ENCODE peak calls at places on chromosomes 5 and 9, in five cellular contexts. O is GM23248, X is PC-3, I is OCI-LY7, E is hepatocyte. L is an unnamed sample.

GRCh38 chr5:112729630-112730029 is 8.1 kb upstream of the APC start:
- DNase-seq in X (no peak), E (no peak), O (no peak), I (no peak), L (no peak)

GRCh38 chr5:108642170-108642906 is 105.4 kb upstream of the FER start:
- DNase-seq in I (peak), X (peak), O (peak), E (peak), L (peak)

GRCh38 chr5:74406844-74407243 is 233.7 kb downstream of the ENC1 start:
- DNase-seq in I (no peak), E (no peak), O (no peak), X (no peak), L (no peak)

GRCh38 chr5:93192107-93192506 is 388.9 kb downstream of the NR2F1-AS1 start:
- DNase-seq in I (no peak), O (peak), X (peak), E (no peak), L (no peak)

GRCh38 chr5:57825026-57825683 is 342.5 kb upstream of the ACTBL2 start:
- DNase-seq in X (peak), I (no peak), O (peak), E (no peak), L (no peak)

GRCh38 chr9:121824651-121825480 is 173.4 kb downstream of the DAB2IP start:
- DNase-seq in E (no peak), I (peak), X (peak), O (peak), L (no peak)

GRCh38 chr9:83933804-83934203 is 12.6 kb upstream of the KIF27 start:
- DNase-seq in X (no peak), I (no peak), O (peak), E (peak), L (no peak)

GRCh38 chr5:14331377-14331776 is 188.2 kb downstream of the TRIO start:
- DNase-seq in X (no peak), I (peak), O (no peak), E (no peak), L (no peak)

GRCh38 chr5:80990527-80990926 is 30.4 kb downstream of the RASGRF2 start:
- DNase-seq in O (no peak), X (peak), I (no peak), E (no peak), L (no peak)

GRCh38 chr5:126676195-126676624 is 75.5 kb downstream of the PHAX start:
- DNase-seq in I (peak), E (peak), X (peak), O (peak), L (peak)

GRCh38 chr9:15724006-15724405 is 171.2 kb downstream of the CCDC171 start:
- DNase-seq in O (peak), I (no peak), X (peak), E (no peak), L (no peak)

GRCh38 chr5:74183041-74183440 is 457.5 kb downstream of the ENC1 start:
- DNase-seq in X (no peak), O (no peak), I (no peak), E (no peak), L (no peak)

GRCh38 chr9:128495804-128496417 is 8.6 kb upstream of the GLE1 start:
- DNase-seq in I (no peak), E (no peak), O (no peak), X (peak), L (no peak)

GRCh38 chr5:62587737-62588136 is 9.1 kb downstream of the LRRC70 start:
- DNase-seq in E (no peak), O (peak), X (no peak), I (no peak), L (peak)

GRCh38 chr5:84274585-84275468 is 109.9 kb downstream of the EDIL3 start:
- DNase-seq in X (peak), I (peak), O (peak), E (peak), L (peak)

GRCh38 chr5:140881889-140882590 is at the start of gene PCDHA13:
- DNase-seq in X (peak), E (peak), O (peak), I (no peak), L (no peak)

GRCh38 chr9:84838879-84839278 is 169.3 kb downstream of the NTRK2 start:
- DNase-seq in I (no peak), X (no peak), O (no peak), E (no peak), L (no peak)

GRCh38 chr9:18393340-18394130 is 80.4 kb upstream of the ADAMTSL1 start:
- DNase-seq in E (peak), I (no peak), X (peak), O (peak), L (no peak)

GRCh38 chr5:118553662-118554061 is 434.7 kb downstream of the DTWD2 start:
- DNase-seq in O (peak), I (no peak), E (no peak), X (peak), L (no peak)

GRCh38 chr9:107213561-107214028 is 69.5 kb upstream of the RAD23B start:
- DNase-seq in I (no peak), X (peak), E (peak), O (peak), L (no peak)

GRCh38 chr5:95664204-95664786 is 17.7 kb downstream of the RFESD start:
- DNase-seq in E (peak), I (peak), O (peak), X (peak), L (peak)

GRCh38 chr9:85522459-85523092 is 219.2 kb downstream of the AGTPBP1 start:
- DNase-seq in X (no peak), O (peak), I (no peak), E (peak), L (no peak)

GRCh38 chr9:115913666-115914065 is 239.9 kb upstream of the PAPPA start:
- DNase-seq in X (no peak), I (no peak), E (no peak), O (peak), L (no peak)

GRCh38 chr5:149641000-149641576 is 59.8 kb downstream of the ARHGEF37 start:
- DNase-seq in X (no peak), E (peak), O (peak), I (no peak), L (no peak)

GRCh38 chr9:89375181-89375760 is 57.0 kb downstream of the SECISBP2 start:
- DNase-seq in I (peak), O (no peak), X (peak), E (no peak), L (no peak)

GRCh38 chr9:136075881-136076678 is 19.0 kb downstream of the NACC2 start:
- DNase-seq in I (no peak), X (no peak), O (no peak), E (no peak), L (no peak)

GRCh38 chr5:174825587-174825986 is 101.2 kb downstream of the MSX2 start:
- DNase-seq in X (no peak), I (no peak), O (peak), E (no peak), L (no peak)

GRCh38 chr5:173764321-173765029 is 123.7 kb upstream of the CPEB4 start:
- DNase-seq in E (peak), O (peak), X (peak), I (peak), L (no peak)

GRCh38 chr5:57915536-57915935 is 432.9 kb upstream of the ACTBL2 start:
- DNase-seq in E (no peak), O (no peak), X (no peak), I (no peak), L (no peak)

GRCh38 chr5:56917534-56917933 is 8.1 kb downstream of the SETD9 start:
- DNase-seq in O (no peak), E (no peak), X (no peak), I (no peak), L (no peak)

GRCh38 chr5:44935262-44935661 is 126.5 kb downstream of the MRPS30 start:
- DNase-seq in E (no peak), I (no peak), O (peak), X (peak), L (peak)

GRCh38 chr5:14595877-14596276 is 14.3 kb downstream of the OTULINL start:
- DNase-seq in X (no peak), O (no peak), I (no peak), E (no peak), L (no peak)

GRCh38 chr5:142839711-142840441 is 69.7 kb downstream of the ARHGAP26 start:
- DNase-seq in I (no peak), X (peak), O (peak), E (no peak), L (no peak)

GRCh38 chr5:147740864-147741263 is 41.7 kb downstream of the JAKMIP2 start:
- DNase-seq in X (no peak), I (no peak), E (no peak), O (no peak), L (no peak)

GRCh38 chr5:169970911-169971436 is 9.3 kb downstream of the INSYN2B start:
- DNase-seq in I (no peak), E (no peak), O (peak), X (peak), L (no peak)

GRCh38 chr5:40437452-40437861 is 242.3 kb upstream of the PTGER4 start:
- DNase-seq in E (peak), O (peak), I (no peak), X (peak), L (no peak)

GRCh38 chr9:90890146-90890545 is 88.5 kb downstream of the SYK start:
- DNase-seq in X (no peak), E (no peak), I (no peak), O (no peak), L (no peak)

GRCh38 chr9:86282979-86283535 is 719 bp upstream of the ISCA1 start:
- DNase-seq in O (peak), I (no peak), X (peak), E (peak), L (no peak)

GRCh38 chr9:4106081-4106491 is 193.8 kb downstream of the GLIS3 start:
- DNase-seq in X (no peak), O (no peak), E (peak), I (no peak), L (no peak)
- H3K4me3 ChIP-seq in X (no peak), O (no peak), E (no peak), I (no peak), L (no peak)

DNA sequence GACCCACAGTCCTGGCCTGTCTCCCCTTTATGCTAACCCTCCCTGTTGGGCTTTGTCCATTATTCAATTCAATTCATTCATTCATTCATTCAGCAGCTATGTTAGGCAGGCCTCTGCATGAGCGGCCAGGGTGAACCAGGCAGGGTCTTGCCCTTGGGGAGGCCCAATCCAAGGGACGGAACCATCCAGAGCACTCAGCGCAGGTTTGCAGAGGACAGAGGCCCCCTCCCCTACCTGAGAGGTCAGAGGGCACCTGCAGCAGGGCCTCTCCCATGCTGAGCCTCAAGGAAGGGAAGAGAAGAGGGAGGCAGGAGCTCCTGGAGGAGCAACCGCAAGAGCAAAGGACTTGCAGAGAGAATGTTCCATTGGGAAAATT is 61.4 kb downstream of the C9orf50 start:
- DNase-seq in E (no peak), X (no peak), I (no peak), O (no peak), L (no peak)
- H3K27ac ChIP-seq in E (peak), X (no peak), I (no peak), O (no peak), L (no peak)

GRCh38 chr9:75651709-75652108 is 238.8 kb upstream of the PCSK5 start:
- DNase-seq in I (no peak), O (no peak), E (no peak), X (no peak), L (no peak)

GRCh38 chr9:75649060-75649459 is 241.4 kb upstream of the PCSK5 start:
- DNase-seq in X (no peak), O (no peak), E (no peak), I (no peak), L (no peak)

GRCh38 chr9:75658301-75658919 is 232.1 kb upstream of the PCSK5 start:
- DNase-seq in O (no peak), I (no peak), X (no peak), E (no peak), L (no peak)

GRCh38 chr9:75653750-75654149 is 236.7 kb upstream of the PCSK5 start:
- DNase-seq in I (no peak), O (no peak), X (no peak), E (no peak), L (no peak)

GRCh38 chr9:75653335-75653734 is 237.1 kb upstream of the PCSK5 start:
- DNase-seq in X (no peak), O (no peak), I (no peak), E (no peak), L (no peak)
- TF ChIP-seq EZH2phosphoT487 in X (no peak), O (no peak), I (no peak), E (no peak), L (no peak)

DNA sequence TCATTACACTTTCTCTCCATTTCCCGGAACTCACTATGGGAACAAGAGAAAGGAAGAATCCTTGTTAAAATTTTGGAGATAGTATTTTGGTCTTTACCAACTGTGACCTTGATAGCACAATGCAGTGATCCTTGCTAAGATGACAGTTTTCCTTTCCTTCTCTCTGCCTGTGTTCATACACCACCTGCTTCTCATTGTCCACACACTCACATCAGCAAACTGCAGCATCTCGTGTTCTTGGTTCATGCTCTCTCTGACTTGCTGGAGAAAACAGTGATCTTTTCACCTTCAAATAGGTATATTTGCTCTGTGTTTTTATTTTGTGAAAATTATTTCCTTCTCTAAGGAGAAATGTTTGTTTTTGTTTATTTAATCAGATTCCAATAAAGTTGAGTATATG is 336.9 kb upstream of the CLINT1 start:
- DNase-seq in E (no peak), X (no peak), I (peak), O (no peak), L (no peak)
- H3K4me3 ChIP-seq in E (no peak), X (no peak), I (no peak), O (no peak), L (no peak)

L was measured in MM.1S.